ENCODE peak calls at places on chromosomes 5 and 9, in five cellular contexts. D is K562, O is SK-N-SH, E is GM12878, I is IMR-90. Q is an unnamed sample.

GRCh38 chr5:38725419-38725865 is 120.4 kb upstream of the OSMR start:
- DNase-seq in D (no peak), O (no peak), E (no peak), I (no peak), Q (no peak)

GRCh38 chr5:59722875-59723274 is 170.7 kb downstream of the PDE4D start:
- DNase-seq in D (no peak), O (no peak), E (no peak), I (peak), Q (no peak)

GRCh38 chr5:18553269-18553668 is 919.0 kb downstream of the TAF11L14 start:
- DNase-seq in D (no peak), O (no peak), E (no peak), I (no peak), Q (peak)

GRCh38 chr5:134833340-134834032 is 12.3 kb upstream of the C5orf24 start:
- DNase-seq in D (no peak), O (no peak), E (no peak), I (peak), Q (no peak)

GRCh38 chr5:145889611-145890010 is 16.8 kb upstream of the GRXCR2 start:
- DNase-seq in D (no peak), O (no peak), E (no peak), I (no peak), Q (no peak)

GRCh38 chr5:157744055-157745011 is 821 bp downstream of the LSM11 start:
- DNase-seq in D (peak), O (peak), E (no peak), I (no peak), Q (no peak)

GRCh38 chr9:89278997-89279739 is 31.8 kb upstream of the CKS2 start:
- DNase-seq in D (peak), O (peak), E (no peak), I (peak), Q (peak)

GRCh38 chr5:81794246-81794645 is 43.3 kb upstream of the SSBP2 start:
- DNase-seq in D (no peak), O (no peak), E (no peak), I (peak), Q (no peak)

GRCh38 chr5:139962445-139962844 is 80.7 kb downstream of the NRG2 start:
- DNase-seq in D (no peak), O (no peak), E (no peak), I (no peak), Q (no peak)

GRCh38 chr5:119452060-119452372 is 281 bp upstream of the HSD17B4 start:
- DNase-seq in D (no peak), O (no peak), E (no peak), I (no peak), Q (no peak)

GRCh38 chr9:133163559-133164208 is at the start of gene GBGT1:
- DNase-seq in D (peak), O (peak), E (no peak), I (no peak), Q (no peak)

GRCh38 chr9:18442629-18443491 is 31.1 kb upstream of the ADAMTSL1 start:
- DNase-seq in D (peak), O (peak), E (no peak), I (peak), Q (peak)

GRCh38 chr5:72366324-72366976 is 46.3 kb downstream of the PTCD2 start:
- DNase-seq in D (peak), O (peak), E (peak), I (peak), Q (peak)

GRCh38 chr5:149581192-149581861 is at the start of gene ARHGEF37:
- DNase-seq in D (no peak), O (peak), E (no peak), I (no peak), Q (no peak)
- TF ChIP-seq RCOR1 in D (no peak), O (no peak), E (no peak), I (no peak), Q (no peak)

DNA sequence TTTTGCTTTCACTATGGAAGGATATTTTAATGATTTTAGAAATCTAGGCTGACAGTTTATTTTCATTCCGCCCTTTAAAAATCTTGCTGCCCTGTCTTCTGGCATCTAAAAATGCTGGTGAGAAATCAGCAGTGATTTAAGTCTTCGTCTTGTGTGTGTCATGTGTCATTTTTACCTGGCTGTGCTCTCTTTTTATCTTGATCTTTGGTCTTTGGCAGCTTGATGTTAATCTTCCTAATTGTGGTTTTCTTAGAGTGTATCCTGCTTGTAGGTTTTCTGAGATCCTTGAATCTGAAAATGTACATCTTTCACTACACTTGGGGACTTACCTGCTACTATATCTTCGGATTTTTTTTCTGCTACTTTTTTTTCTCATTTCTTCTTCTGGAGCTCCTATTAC is 11.9 kb upstream of the LPCAT1 start:
- DNase-seq in D (no peak), O (no peak), E (no peak), I (no peak), Q (no peak)
- TF ChIP-seq RCOR1 in D (no peak), O (no peak), E (no peak), I (no peak), Q (no peak)

DNA sequence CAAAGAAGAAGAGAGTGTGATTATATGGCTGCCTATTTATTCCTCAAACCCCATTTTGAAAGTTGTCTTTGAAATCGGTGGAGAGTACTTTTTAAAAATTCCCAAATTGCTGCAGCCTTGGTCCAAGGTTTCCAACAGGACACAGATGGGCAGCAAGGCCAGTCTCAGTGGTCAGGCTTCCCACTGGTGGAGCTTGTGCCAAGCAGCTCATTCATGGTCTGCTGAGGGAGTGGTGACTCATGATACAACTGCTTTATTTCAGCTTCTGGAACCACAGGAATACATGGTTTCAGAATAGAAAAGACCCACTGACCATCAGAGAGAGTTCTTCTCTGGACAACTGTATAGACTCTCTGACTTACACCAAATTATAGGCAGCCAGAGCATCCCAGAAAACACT is 673.1 kb upstream of the KLF4 start:
- DNase-seq in D (no peak), O (no peak), E (no peak), I (peak), Q (no peak)
- TF ChIP-seq RCOR1 in D (no peak), O (no peak), E (no peak), I (no peak), Q (no peak)

DNA sequence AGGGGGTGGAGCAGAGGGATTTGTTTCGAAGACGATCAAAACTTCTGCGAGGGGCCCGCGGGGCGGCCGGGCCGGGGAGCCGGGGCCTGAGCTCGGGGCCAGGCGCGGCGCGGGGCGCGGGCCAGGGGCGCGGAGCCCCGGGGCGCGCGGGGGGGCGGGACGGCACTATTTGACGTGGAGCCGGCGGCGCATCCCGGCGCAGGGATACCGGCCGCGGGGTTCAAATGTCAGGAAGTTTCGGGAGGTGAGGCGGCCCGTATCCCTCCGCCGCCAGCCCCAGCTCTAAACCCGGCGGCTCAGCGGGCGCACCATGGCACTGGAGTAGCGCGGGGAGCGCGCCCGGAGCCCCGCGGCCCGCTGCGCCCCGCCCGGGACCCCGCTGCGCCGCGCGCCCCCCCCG is at the start of gene LMX1B:
- DNase-seq in D (no peak), O (peak), E (no peak), I (peak), Q (peak)
- TF ChIP-seq RCOR1 in D (no peak), O (no peak), E (no peak), I (no peak), Q (no peak)

GRCh38 chr5:160390787-160391696 is 8.8 kb downstream of the FAM200C start:
- DNase-seq in D (no peak), O (no peak), E (no peak), I (peak), Q (no peak)
- TF ChIP-seq RCOR1 in D (no peak), O (no peak), E (no peak), I (no peak), Q (no peak)

GRCh38 chr9:135047521-135047920 is 39.9 kb upstream of the OLFM1 start:
- DNase-seq in D (no peak), O (no peak), E (no peak), I (no peak), Q (no peak)

GRCh38 chr9:135043345-135043744 is 44.1 kb upstream of the OLFM1 start:
- DNase-seq in D (no peak), O (no peak), E (no peak), I (no peak), Q (no peak)

GRCh38 chr9:135046156-135047025 is 41.1 kb upstream of the OLFM1 start:
- DNase-seq in D (no peak), O (no peak), E (no peak), I (no peak), Q (no peak)

GRCh38 chr9:135047026-135047350 is 40.5 kb upstream of the OLFM1 start:
- DNase-seq in D (no peak), O (no peak), E (no peak), I (no peak), Q (no peak)

GRCh38 chr9:135045264-135046155 is 42.0 kb upstream of the OLFM1 start:
- DNase-seq in D (no peak), O (peak), E (no peak), I (no peak), Q (no peak)
- TF ChIP-seq RCOR1 in D (no peak), O (no peak), E (no peak), I (no peak), Q (no peak)

DNA sequence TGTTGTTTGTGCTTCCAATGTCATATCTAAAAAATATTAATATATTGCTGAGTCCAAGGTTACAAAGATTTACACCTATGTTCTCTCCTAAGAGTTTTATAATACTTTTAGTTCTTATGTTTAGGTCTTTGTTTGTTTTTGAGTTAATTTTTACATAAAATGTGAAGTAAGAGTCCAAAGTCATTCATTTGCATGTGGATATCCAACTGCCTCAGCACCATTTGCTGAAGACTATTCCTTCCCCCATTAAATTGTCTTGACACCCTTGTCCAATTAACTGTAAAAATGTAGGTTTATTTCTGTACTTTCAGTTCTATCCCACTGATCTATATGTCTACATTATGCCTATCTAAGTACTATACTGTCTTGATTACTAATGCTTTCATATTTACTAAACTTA is 35.7 kb downstream of the TTC33 start:
- DNase-seq in D (no peak), O (no peak), E (no peak), I (no peak), Q (no peak)
- TF ChIP-seq RCOR1 in D (no peak), O (no peak), E (no peak), I (no peak), Q (no peak)

GRCh38 chr5:57439601-57440000 is 43.0 kb downstream of the ACTBL2 start:
- DNase-seq in D (no peak), O (no peak), E (no peak), I (no peak), Q (no peak)

GRCh38 chr5:57445715-57446037 is 36.9 kb downstream of the ACTBL2 start:
- DNase-seq in D (no peak), O (no peak), E (no peak), I (peak), Q (no peak)

GRCh38 chr5:57441557-57441956 is 41.1 kb downstream of the ACTBL2 start:
- DNase-seq in D (peak), O (no peak), E (no peak), I (peak), Q (peak)

GRCh38 chr5:57445006-57445714 is 37.5 kb downstream of the ACTBL2 start:
- DNase-seq in D (no peak), O (no peak), E (no peak), I (no peak), Q (no peak)

GRCh38 chr5:57442080-57442839 is 40.4 kb downstream of the ACTBL2 start:
- DNase-seq in D (no peak), O (no peak), E (no peak), I (peak), Q (peak)
- TF ChIP-seq RCOR1 in D (no peak), O (no peak), E (no peak), I (no peak), Q (no peak)

GRCh38 chr5:8839361-8840055 is 706.4 kb downstream of the SEMA5A start:
- DNase-seq in D (no peak), O (no peak), E (no peak), I (no peak), Q (no peak)
- TF ChIP-seq RCOR1 in D (no peak), O (no peak), E (no peak), I (no peak), Q (no peak)

GRCh38 chr5:136036991-136037705 is 8.4 kb downstream of the TGFBI start:
- DNase-seq in D (no peak), O (no peak), E (peak), I (peak), Q (no peak)
- TF ChIP-seq RCOR1 in D (no peak), O (no peak), E (no peak), I (no peak), Q (no peak)